ENCODE peak calls at places on chromosome 12, in nine cellular contexts. G is HAP-1, P is globus pallidus, Y is GM03348, E is foreskin fibroblast, A is RWPE1, K is astrocyte of the spinal cord, S is NCI-H1105 treated with DMSO at 0.1 percent for 48 hours, F is IMR-90. T is an unnamed sample.

GRCh38 chr12:2354151-2354991 is 301.6 kb downstream of the CACNA1C start:
- DNase-seq in S (peak), P (no peak), A (no peak), E (no peak), K (no peak), F (no peak), Y (no peak), G (no peak), T (no peak)

GRCh38 chr12:113261847-113262470 is 40.7 kb downstream of the TPCN1 start:
- DNase-seq in Y (no peak), E (peak), F (peak), A (no peak), K (no peak), G (no peak), S (no peak), P (no peak), T (no peak)

GRCh38 chr12:90253674-90254181 is 545.1 kb upstream of the ATP2B1 start:
- DNase-seq in G (no peak), S (no peak), A (peak), Y (peak), E (peak), F (peak), K (peak), P (peak), T (no peak)

GRCh38 chr12:1284611-1285010 is 293.6 kb downstream of the ERC1 start:
- DNase-seq in F (no peak), S (no peak), K (no peak), P (no peak), Y (no peak), A (no peak), E (no peak), G (no peak), T (no peak)

GRCh38 chr12:88750867-88751543 is 170.7 kb upstream of the KITLG start:
- DNase-seq in A (no peak), S (no peak), E (no peak), Y (no peak), G (no peak), F (no peak), P (no peak), K (no peak), T (no peak)

GRCh38 chr12:124423683-124424515 is 129.0 kb downstream of the RFLNA start:
- DNase-seq in S (no peak), A (no peak), Y (no peak), E (no peak), P (no peak), G (no peak), F (no peak), K (no peak), T (no peak)

GRCh38 chr12:112546996-112547395 is 128.2 kb downstream of the PTPN11 start:
- DNase-seq in G (no peak), Y (no peak), S (no peak), K (no peak), P (no peak), F (no peak), A (no peak), E (no peak), T (no peak)

GRCh38 chr12:109547286-109547685 is 26.0 kb downstream of the MMAB start:
- DNase-seq in F (no peak), E (no peak), P (no peak), G (no peak), S (no peak), Y (no peak), A (no peak), K (no peak), T (no peak)

GRCh38 chr12:20946732-20947131 is 136.2 kb downstream of the SLCO1B3 start:
- DNase-seq in G (peak), S (peak), K (peak), Y (no peak), F (no peak), P (no peak), A (no peak), E (no peak), T (peak)

GRCh38 chr12:45475594-45475993 is 253.9 kb upstream of the ARID2 start:
- DNase-seq in A (no peak), E (no peak), S (no peak), Y (no peak), P (no peak), G (no peak), K (no peak), F (no peak), T (no peak)

GRCh38 chr12:20426191-20426590 is 57.9 kb downstream of the PDE3A start:
- DNase-seq in Y (peak), G (no peak), F (no peak), E (peak), S (no peak), A (no peak), K (no peak), P (no peak), T (no peak)

GRCh38 chr12:8038659-8039114 is 6.2 kb downstream of the FOXJ2 start:
- DNase-seq in Y (peak), G (peak), S (peak), A (peak), E (peak), F (peak), P (no peak), K (peak), T (peak)

GRCh38 chr12:57620936-57621496 is 9.8 kb downstream of the ARHGEF25 start:
- DNase-seq in A (no peak), Y (no peak), K (no peak), G (no peak), E (peak), F (no peak), S (no peak), P (no peak), T (no peak)

GRCh38 chr12:86122846-86123468 is 133.2 kb downstream of the MGAT4C start:
- DNase-seq in F (peak), E (no peak), Y (no peak), S (no peak), P (no peak), K (no peak), G (no peak), A (peak), T (no peak)

GRCh38 chr12:120429368-120429767 is 8.5 kb upstream of the COX6A1 start:
- DNase-seq in S (no peak), G (no peak), K (no peak), F (no peak), P (no peak), A (no peak), E (no peak), Y (no peak), T (no peak)

GRCh38 chr12:122072031-122072970 is 6.3 kb upstream of the MLXIP start:
- DNase-seq in K (peak), S (peak), F (peak), Y (peak), P (no peak), A (peak), G (no peak), E (peak), T (peak)

GRCh38 chr12:107594995-107595394 is 90.6 kb upstream of the PWP1 start:
- DNase-seq in G (no peak), A (no peak), F (peak), S (no peak), Y (no peak), P (no peak), K (peak), E (no peak), T (no peak)

GRCh38 chr12:80033457-80033856 is 65.9 kb upstream of the OTOGL start:
- DNase-seq in F (peak), A (peak), K (peak), E (peak), G (no peak), P (no peak), Y (peak), S (no peak), T (no peak)

GRCh38 chr12:53886996-53887395 is 51.6 kb upstream of the HOXC13 start:
- DNase-seq in S (no peak), F (no peak), G (no peak), K (no peak), P (no peak), E (no peak), Y (no peak), A (no peak), T (no peak)

GRCh38 chr12:1534708-1535107 is 59.7 kb downstream of the FBXL14 start:
- DNase-seq in Y (no peak), S (no peak), K (no peak), P (no peak), E (no peak), F (no peak), G (no peak), A (no peak), T (no peak)

GRCh38 chr12:19561411-19561961 is 122.2 kb downstream of the AEBP2 start:
- DNase-seq in K (peak), P (no peak), Y (no peak), G (no peak), A (no peak), F (peak), S (no peak), E (no peak), T (peak)